ENCODE peak calls at places on chromosomes 13 and 19, in six cellular contexts. U, B, R, D, Y and M are unnamed samples.

GRCh38 chr19:55257461-55258411 is 1.1 kb downstream of the PPP6R1 start:
- DNase-seq in U (no peak), B (peak; percentile 38), R (no peak), D (peak; percentile 30), Y (no peak), M (peak; percentile 59)

GRCh38 chr13:97921146-97921776 is 32.2 kb upstream of the IPO5 start:
- DNase-seq in U (no peak), B (no peak), R (no peak), D (no peak), Y (no peak), M (no peak)

GRCh38 chr13:26560456-26560855 is 3.0 kb downstream of the WASF3 start:
- DNase-seq in U (no peak), B (no peak), R (no peak), D (no peak), Y (no peak), M (no peak)

GRCh38 chr19:49555600-49556411 is 24.6 kb downstream of the NOSIP start:
- DNase-seq in U (no peak), B (no peak), R (peak; percentile 59), D (peak; percentile 94), Y (peak; percentile 56), M (peak; percentile 89)

GRCh38 chr19:3627351-3627723 is 747 bp upstream of the CACTIN start:
- DNase-seq in U (no peak), B (no peak), R (no peak), D (no peak), Y (no peak), M (no peak)

GRCh38 chr19:8116437-8117293 is 32.7 kb downstream of the FBN3 start:
- DNase-seq in U (peak; percentile 44), B (no peak), R (no peak), D (no peak), Y (no peak), M (peak; percentile 27)

GRCh38 chr13:26965976-26966375 is 205.4 kb upstream of the GPR12 start:
- DNase-seq in U (no peak), B (peak; percentile 63), R (no peak), D (no peak), Y (peak; percentile 84), M (no peak)

GRCh38 chr19:7831452-7831851 is 1.4 kb downstream of the EVI5L start:
- DNase-seq in U (peak; percentile 64), B (no peak), R (no peak), D (no peak), Y (peak; percentile 46), M (no peak)

GRCh38 chr13:74825170-74825948 is 656.6 kb downstream of the TBC1D4 start:
- DNase-seq in U (no peak), B (no peak), R (no peak), D (no peak), Y (peak; percentile 58), M (no peak)

GRCh38 chr19:41367848-41368301 is 3.9 kb upstream of the B9D2 start:
- DNase-seq in U (peak; percentile 46), B (peak; percentile 94), R (no peak), D (no peak), Y (peak; percentile 98), M (peak; percentile 53)

GRCh38 chr19:17560205-17560595 is 4.8 kb downstream of the COLGALT1 start:
- DNase-seq in U (no peak), B (peak; percentile 79), R (no peak), D (no peak), Y (peak; percentile 92), M (no peak)

GRCh38 chr13:50798923-50799322 is 44.6 kb downstream of the DLEU7 start:
- DNase-seq in U (no peak), B (peak; percentile 78), R (no peak), D (no peak), Y (peak; percentile 83), M (no peak)

GRCh38 chr19:18416778-18417249 is 2.4 kb upstream of the SSBP4 start:
- DNase-seq in U (peak; percentile 80), B (peak; percentile 90), R (no peak), D (peak; percentile 37), Y (peak; percentile 83), M (no peak)

GRCh38 chr19:48768989-48769713 is 13.8 kb downstream of the FGF21 start:
- DNase-seq in U (no peak), B (no peak), R (no peak), D (no peak), Y (peak; percentile 38), M (no peak)

GRCh38 chr13:99282264-99283231 is 24.4 kb upstream of the GPR18 start:
- DNase-seq in U (no peak), B (no peak), R (no peak), D (peak; percentile 74), Y (no peak), M (no peak)